ENCODE peak calls at places on chromosome 5, in nine cellular contexts. M, Y, I, T, X, J, A, O and R are unnamed samples.

GRCh38 chr5:959581-960531 is 48.7 kb upstream of the NKD2 start:
- DNase-seq in M (no peak), Y (no peak), I (peak), T (no peak), X (peak), J (no peak), A (no peak), O (no peak), R (no peak)

GRCh38 chr5:122704247-122705036 is 70.4 kb upstream of the SNX2 start:
- DNase-seq in M (peak), Y (peak), I (no peak), T (no peak), X (no peak), J (no peak), A (no peak), O (no peak), R (no peak)

GRCh38 chr5:149474198-149474597 is 77.0 kb downstream of the CSNK1A1 start:
- DNase-seq in M (no peak), Y (no peak), I (no peak), T (no peak), X (no peak), J (no peak), A (no peak), O (peak), R (no peak)

GRCh38 chr5:7834982-7835381 is 16.0 kb downstream of the CFAP90 start:
- DNase-seq in M (no peak), Y (no peak), I (no peak), T (no peak), X (no peak), J (no peak), A (no peak), O (no peak), R (no peak)

GRCh38 chr5:1546556-1546955 is 22.8 kb upstream of the LPCAT1 start:
- DNase-seq in M (no peak), Y (no peak), I (peak), T (no peak), X (no peak), J (no peak), A (no peak), O (peak), R (no peak)

GRCh38 chr5:119166026-119166425 is 95.1 kb downstream of the DMXL1 start:
- DNase-seq in M (no peak), Y (no peak), I (no peak), T (no peak), X (no peak), J (no peak), A (no peak), O (no peak), R (no peak)

GRCh38 chr5:172035039-172035438 is 28.6 kb upstream of the FBXW11 start:
- DNase-seq in M (no peak), Y (no peak), I (no peak), T (peak), X (no peak), J (no peak), A (peak), O (no peak), R (no peak)

GRCh38 chr5:172739385-172739784 is 31.6 kb downstream of the DUSP1 start:
- DNase-seq in M (no peak), Y (no peak), I (no peak), T (no peak), X (no peak), J (no peak), A (no peak), O (no peak), R (no peak)

GRCh38 chr5:139905401-139905800 is 109.8 kb downstream of the PSD2 start:
- DNase-seq in M (no peak), Y (no peak), I (no peak), T (no peak), X (no peak), J (no peak), A (no peak), O (no peak), R (peak)

GRCh38 chr5:43017438-43017820 is 22.7 kb downstream of the ANXA2R start:
- DNase-seq in M (peak), Y (peak), I (no peak), T (no peak), X (peak), J (no peak), A (no peak), O (no peak), R (no peak)

GRCh38 chr5:67020231-67020630 is 176.4 kb downstream of the CD180 start:
- DNase-seq in M (no peak), Y (no peak), I (no peak), T (no peak), X (no peak), J (no peak), A (no peak), O (no peak), R (no peak)

GRCh38 chr5:42985129-42986037 is 54.7 kb downstream of the ANXA2R start:
- DNase-seq in M (peak), Y (peak), I (no peak), T (no peak), X (no peak), J (no peak), A (no peak), O (no peak), R (no peak)

GRCh38 chr5:175822225-175822624 is 49.2 kb upstream of the CPLX2 start:
- DNase-seq in M (no peak), Y (no peak), I (no peak), T (no peak), X (no peak), J (no peak), A (no peak), O (no peak), R (no peak)

GRCh38 chr5:115888027-115888426 is 46.3 kb downstream of the AP3S1 start:
- DNase-seq in M (no peak), Y (peak), I (no peak), T (no peak), X (no peak), J (no peak), A (no peak), O (no peak), R (no peak)

GRCh38 chr5:69093771-69094570 is at the start of gene SLC30A5:
- DNase-seq in M (peak), Y (peak), I (peak), T (peak), X (peak), J (peak), A (peak), O (peak), R (peak)